ENCODE peak calls at places on chromosomes 2 and 18, in seven cellular contexts. H is prostate gland, L is A549, I is uterus, T is dorsolateral prefrontal cortex, V is HCT116, S is HFF-Myc. C is an unnamed sample.

GRCh38 chr2:109175350-109175678 is 46.3 kb downstream of the SH3RF3 start:
- DNase-seq in H (peak; percentile 75), L (no peak), I (no peak), T (no peak), V (no peak), S (no peak), C (no peak)

GRCh38 chr2:239179851-239180371 is 220.9 kb downstream of the HDAC4 start:
- DNase-seq in H (no peak), L (no peak), I (no peak), T (peak; percentile 33), V (no peak), S (no peak), C (no peak)

GRCh38 chr2:197037863-197038398 is 111.4 kb upstream of the PGAP1 start:
- DNase-seq in H (no peak), L (peak; percentile 12), I (no peak), T (no peak), V (no peak), S (no peak), C (peak; percentile 7)

GRCh38 chr18:48674198-48674721 is 135.4 kb downstream of the CTIF start:
- DNase-seq in H (no peak), L (no peak), I (peak; percentile 12), T (peak; percentile 33), V (no peak), S (no peak), C (peak; percentile 23)

GRCh38 chr2:59882279-59882678 is 671.2 kb downstream of the BCL11A start:
- DNase-seq in H (no peak), L (no peak), I (no peak), T (no peak), V (no peak), S (no peak), C (no peak)

GRCh38 chr2:1553671-1554295 is 140.5 kb downstream of the TPO start:
- DNase-seq in H (no peak), L (peak; percentile 58), I (no peak), T (no peak), V (peak; percentile 7), S (no peak), C (peak; percentile 56)

GRCh38 chr2:128004509-128004908 is 23.4 kb downstream of the SAP130 start:
- DNase-seq in H (no peak), L (no peak), I (no peak), T (no peak), V (no peak), S (no peak), C (no peak)

GRCh38 chr2:7845332-7845731 is 836.5 kb upstream of the ID2 start:
- DNase-seq in H (no peak), L (no peak), I (no peak), T (no peak), V (no peak), S (no peak), C (peak; percentile 53)

GRCh38 chr2:43326116-43326825 is 99.9 kb upstream of the ZFP36L2 start:
- DNase-seq in H (no peak), L (no peak), I (no peak), T (no peak), V (no peak), S (no peak), C (no peak)

GRCh38 chr2:195871326-195871725 is 197.3 kb downstream of the DNAH7 start:
- DNase-seq in H (no peak), L (no peak), I (no peak), T (no peak), V (no peak), S (no peak), C (no peak)

GRCh38 chr2:41912337-41912736 is 135.5 kb upstream of the PKDCC start:
- DNase-seq in H (no peak), L (no peak), I (peak; percentile 64), T (no peak), V (no peak), S (no peak), C (no peak)

GRCh38 chr2:174771631-174772491 is 7.6 kb upstream of the CHRNA1 start:
- DNase-seq in H (peak; percentile 48), L (peak; percentile 70), I (peak; percentile 52), T (peak; percentile 86), V (peak; percentile 44), S (no peak), C (peak; percentile 81)

GRCh38 chr18:25538175-25538922 is 186.4 kb upstream of the ZNF521 start:
- DNase-seq in H (no peak), L (no peak), I (no peak), T (no peak), V (no peak), S (no peak), C (no peak)

GRCh38 chr18:62189208-62189607 is 2.2 kb downstream of the RELCH start:
- DNase-seq in H (no peak), L (no peak), I (no peak), T (no peak), V (no peak), S (no peak), C (no peak)

GRCh38 chr2:205902041-205902898 is 183.7 kb downstream of the INO80D start:
- DNase-seq in H (peak; percentile 73), L (peak; percentile 13), I (no peak), T (no peak), V (no peak), S (no peak), C (peak; percentile 18)

GRCh38 chr2:157587576-157587975 is 41.1 kb downstream of the ACVR1C start:
- DNase-seq in H (no peak), L (no peak), I (no peak), T (no peak), V (no peak), S (no peak), C (no peak)

GRCh38 chr2:157592374-157592773 is 36.3 kb downstream of the ACVR1C start:
- DNase-seq in H (no peak), L (no peak), I (no peak), T (no peak), V (no peak), S (no peak), C (no peak)

GRCh38 chr2:157596992-157597681 is 31.5 kb downstream of the ACVR1C start:
- DNase-seq in H (no peak), L (peak; percentile 9), I (no peak), T (peak; percentile 58), V (no peak), S (no peak), C (peak; percentile 20)

GRCh38 chr2:157593411-157593810 is 35.3 kb downstream of the ACVR1C start:
- DNase-seq in H (no peak), L (no peak), I (no peak), T (no peak), V (no peak), S (no peak), C (no peak)

DNA sequence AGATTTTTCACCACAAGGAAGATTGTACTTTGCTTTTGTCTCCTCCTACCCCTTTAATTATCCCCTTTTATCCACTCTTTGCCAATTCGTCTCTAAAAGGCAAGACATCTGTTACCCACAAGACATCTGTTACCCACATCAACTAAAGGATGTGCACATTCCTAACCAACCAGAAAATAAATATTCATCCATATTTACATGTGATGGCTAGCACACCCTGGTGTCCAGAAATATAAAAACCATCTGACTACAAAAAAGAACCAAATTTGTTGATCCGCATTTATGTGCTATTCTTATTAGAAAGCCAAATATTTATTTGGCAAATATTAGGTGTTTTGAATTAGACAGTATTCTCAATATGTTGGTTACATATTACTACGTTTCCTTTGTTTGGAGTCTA is 35.7 kb downstream of the ACVR1C start:
- DNase-seq in H (no peak), L (peak; percentile 10), I (no peak), T (no peak), V (no peak), S (no peak), C (peak; percentile 29)
- TF ChIP-seq CTCF in H (no peak), L (peak; percentile 20), I (no peak), T (peak; percentile 54), V (peak; percentile 53), S (no peak), C (peak; percentile 30)

DNA sequence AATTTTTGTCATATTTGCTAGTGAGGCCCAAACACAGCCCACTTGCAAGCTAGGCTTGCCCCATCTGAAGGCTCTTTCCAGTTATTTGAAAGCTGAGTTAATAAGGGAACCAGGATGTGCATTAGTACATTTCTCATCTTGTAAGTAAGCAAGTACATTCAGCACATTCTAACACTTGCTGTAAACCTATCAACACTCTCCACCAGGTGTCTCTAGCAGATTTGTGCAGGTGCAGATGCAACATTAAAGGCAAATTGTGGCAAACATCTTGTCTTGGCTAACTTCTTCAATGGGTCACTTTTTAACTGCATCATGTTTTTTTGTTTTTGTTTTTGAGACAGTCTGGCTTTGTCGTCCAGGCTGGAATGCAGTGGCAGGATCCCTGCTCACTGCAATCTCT is 25.3 kb upstream of the MFSD6 start:
- DNase-seq in H (peak; percentile 64), L (peak; percentile 80), I (peak; percentile 26), T (no peak), V (peak; percentile 57), S (no peak), C (peak; percentile 73)
- TF ChIP-seq CTCF in H (peak; percentile 27), L (peak; percentile 68), I (peak; percentile 71), T (peak; percentile 24), V (peak; percentile 69), S (peak; percentile 39), C (peak; percentile 47)

DNA sequence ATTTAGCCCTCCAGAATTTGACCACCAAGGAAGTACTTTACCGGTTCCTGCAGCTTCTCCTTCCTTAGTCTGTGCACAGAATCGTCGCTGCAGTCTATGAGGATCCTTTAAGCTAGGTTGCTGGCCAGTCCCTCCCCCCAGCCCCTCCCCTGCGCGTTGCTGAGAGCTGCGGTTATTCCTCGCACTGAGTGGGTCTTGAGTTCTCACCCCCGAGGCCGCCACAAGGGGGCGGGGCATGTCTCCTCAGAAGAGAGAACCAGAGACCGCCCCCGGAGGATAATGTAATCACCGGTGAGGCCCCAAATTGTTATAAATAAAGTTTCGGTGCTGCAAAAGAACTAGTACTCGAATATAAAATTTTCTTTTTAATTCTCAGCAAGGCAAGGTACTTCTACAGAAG is 1184.9 kb upstream of the CDH2 start:
- DNase-seq in H (no peak), L (peak; percentile 0), I (no peak), T (no peak), V (no peak), S (no peak), C (no peak)
- TF ChIP-seq CTCF in H (no peak), L (no peak), I (no peak), T (no peak), V (no peak), S (no peak), C (no peak)

DNA sequence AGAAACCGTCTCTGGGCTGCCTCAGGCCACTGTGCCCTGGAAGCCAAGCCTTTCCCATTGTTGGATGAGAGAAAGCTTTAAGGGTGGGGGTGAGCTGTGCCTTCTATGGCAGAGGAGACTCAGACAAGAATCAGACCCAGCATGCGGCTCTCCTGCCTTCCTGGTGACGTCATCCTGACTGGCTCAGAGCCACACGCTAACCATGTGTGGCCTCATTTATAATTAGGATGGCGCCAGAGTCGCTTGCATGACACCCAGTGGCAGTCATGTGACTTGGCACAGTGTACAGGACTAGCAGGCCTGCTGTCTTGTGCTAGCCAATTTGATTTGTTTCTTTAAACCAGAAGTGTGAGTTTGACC is 99.2 kb downstream of the SH3BP4 start:
- DNase-seq in H (peak; percentile 90), L (peak; percentile 42), I (peak; percentile 81), T (peak; percentile 83), V (peak; percentile 82), S (peak; percentile 89), C (peak; percentile 92)
- TF ChIP-seq CTCF in H (no peak), L (no peak), I (no peak), T (no peak), V (peak; percentile 17), S (peak; percentile 16), C (no peak)

C was measured in fibroblast of pulmonary artery.